ENCODE peak calls at places on chromosomes 2 and 18, in six cellular contexts. V, I, E, X, Q and G are unnamed samples.

GRCh38 chr2:185144159-185144919 is 546.0 kb downstream of the ZNF804A start:
- DNase-seq in V (no peak), I (no peak), E (no peak), X (no peak), Q (no peak), G (no peak)

GRCh38 chr2:176680916-176681315 is 411.7 kb downstream of the MTX2 start:
- DNase-seq in V (no peak), I (no peak), E (no peak), X (no peak), Q (no peak), G (no peak)

GRCh38 chr18:44896817-44897216 is 216.1 kb downstream of the SETBP1 start:
- DNase-seq in V (no peak), I (no peak), E (no peak), X (no peak), Q (no peak), G (no peak)

GRCh38 chr2:161995553-161996016 is 78.4 kb downstream of the DPP4 start:
- DNase-seq in V (no peak), I (no peak), E (no peak), X (no peak), Q (no peak), G (no peak)

GRCh38 chr2:179218848-179219594 is 45.6 kb downstream of the SESTD1 start:
- DNase-seq in V (peak), I (peak), E (peak), X (peak), Q (peak), G (peak)

GRCh38 chr2:71892896-71893295 is 254.8 kb downstream of the CYP26B1 start:
- DNase-seq in V (no peak), I (no peak), E (no peak), X (no peak), Q (no peak), G (no peak)

GRCh38 chr2:121356058-121356640 is 71.1 kb upstream of the TFCP2L1 start:
- DNase-seq in V (peak), I (no peak), E (no peak), X (peak), Q (no peak), G (peak)

GRCh38 chr18:6729247-6730091 is at the start of gene ARHGAP28:
- DNase-seq in V (peak), I (peak), E (no peak), X (peak), Q (peak), G (peak)

GRCh38 chr2:235537186-235537585 is 43.3 kb downstream of the AGAP1 start:
- DNase-seq in V (no peak), I (no peak), E (no peak), X (no peak), Q (no peak), G (no peak)

GRCh38 chr2:170101789-170102188 is 76.2 kb upstream of the MYO3B start:
- DNase-seq in V (no peak), I (no peak), E (no peak), X (no peak), Q (no peak), G (no peak)

GRCh38 chr18:54812885-54813284 is 15.4 kb upstream of the RAB27B start:
- DNase-seq in V (no peak), I (no peak), E (no peak), X (no peak), Q (no peak), G (peak)

GRCh38 chr2:33177627-33178026 is 230.9 kb downstream of the LTBP1 start:
- DNase-seq in V (no peak), I (no peak), E (no peak), X (no peak), Q (no peak), G (no peak)

GRCh38 chr2:26561918-26562810 is 79.0 kb downstream of the CIB4 start:
- DNase-seq in V (peak), I (peak), E (no peak), X (no peak), Q (no peak), G (peak)

GRCh38 chr2:143469323-143469722 is 340.1 kb downstream of the ARHGAP15 start:
- DNase-seq in V (no peak), I (no peak), E (no peak), X (no peak), Q (no peak), G (no peak)

GRCh38 chr2:85577386-85578242 is at the start of gene VAMP8:
- DNase-seq in V (peak), I (peak), E (no peak), X (no peak), Q (peak), G (peak)

GRCh38 chr18:61992923-61993322 is 100.1 kb upstream of the RNF152 start:
- DNase-seq in V (peak), I (no peak), E (no peak), X (no peak), Q (no peak), G (no peak)